ENCODE peak calls at places on chromosomes 2 and 18, in eight cellular contexts. Z, A, U, P, N, Y, E and K are unnamed samples.

GRCh38 chr2:152525277-152525838 is 190.4 kb downstream of the FMNL2 start:
- DNase-seq in Z (peak; percentile 54), A (peak; percentile 73), U (peak; percentile 70), P (no peak), N (no peak), Y (no peak), E (no peak), K (no peak)

GRCh38 chr18:10530852-10531251 is 5.0 kb downstream of the NAPG start:
- DNase-seq in Z (no peak), A (no peak), U (peak; percentile 61), P (no peak), N (no peak), Y (no peak), E (no peak), K (no peak)

GRCh38 chr18:7607535-7608173 is 40.5 kb downstream of the PTPRM start:
- DNase-seq in Z (no peak), A (no peak), U (no peak), P (no peak), N (no peak), Y (no peak), E (no peak), K (no peak)

GRCh38 chr18:52343138-52343537 is 3.1 kb downstream of the DCC start:
- DNase-seq in Z (no peak), A (no peak), U (no peak), P (no peak), N (no peak), Y (no peak), E (no peak), K (no peak)

GRCh38 chr2:41910126-41910525 is 137.7 kb upstream of the PKDCC start:
- DNase-seq in Z (peak; percentile 49), A (peak; percentile 54), U (peak; percentile 78), P (no peak), N (no peak), Y (no peak), E (no peak), K (no peak)

GRCh38 chr2:239311132-239312040 is 89.4 kb downstream of the HDAC4 start:
- DNase-seq in Z (peak; percentile 82), A (peak; percentile 87), U (no peak), P (no peak), N (no peak), Y (no peak), E (no peak), K (no peak)

GRCh38 chr2:190121971-190122370 is 59.4 kb upstream of the MSTN start:
- DNase-seq in Z (no peak), A (peak; percentile 13), U (peak; percentile 38), P (peak; percentile 25), N (no peak), Y (no peak), E (no peak), K (peak; percentile 2)

GRCh38 chr2:44944102-44944951 is 2.8 kb downstream of the SIX3 start:
- DNase-seq in Z (no peak), A (no peak), U (no peak), P (no peak), N (no peak), Y (no peak), E (no peak), K (no peak)

GRCh38 chr2:234993547-234993981 is 41.7 kb downstream of the SH3BP4 start:
- DNase-seq in Z (no peak), A (no peak), U (no peak), P (no peak), N (no peak), Y (no peak), E (no peak), K (no peak)

GRCh38 chr2:239369631-239370161 is 31.1 kb downstream of the HDAC4 start:
- DNase-seq in Z (peak; percentile 92), A (peak; percentile 74), U (peak; percentile 29), P (no peak), N (no peak), Y (no peak), E (peak; percentile 35), K (peak; percentile 27)